ENCODE peak calls at places on chromosome 15, in eight cellular contexts. One of them, this sample, is unnamed.

GRCh38 chr15:82810863-82811421 is 1.5 kb downstream of the WHAMM start:
- DNase-seq in astrocyte of the cerebellum: no peak
- DNase-seq in activated B cell treated with CpG ODN at 0.5 μM for 24 hours: no peak
- DNase-seq in body of pancreas: no peak
- DNase-seq in BE2C: no peak
- DNase-seq in brain microvascular endothelial cell: no peak
- DNase-seq in right lobe of liver: no peak
- DNase-seq in cardiac fibroblast: peak; percentile 22
- DNase-seq in this sample: peak; percentile 80

GRCh38 chr15:74322558-74323180 is 44.8 kb downstream of the CYP11A1 start:
- DNase-seq in astrocyte of the cerebellum: no peak
- DNase-seq in activated B cell treated with CpG ODN at 0.5 μM for 24 hours: peak; percentile 38
- DNase-seq in body of pancreas: peak; percentile 60
- DNase-seq in BE2C: peak; percentile 82
- DNase-seq in brain microvascular endothelial cell: peak; percentile 55
- DNase-seq in right lobe of liver: peak; percentile 59
- DNase-seq in cardiac fibroblast: peak; percentile 69
- DNase-seq in this sample: peak; percentile 77

GRCh38 chr15:28021281-28022039 is 77.7 kb downstream of the OCA2 start:
- DNase-seq in astrocyte of the cerebellum: peak; percentile 86
- DNase-seq in activated B cell treated with CpG ODN at 0.5 μM for 24 hours: no peak
- DNase-seq in body of pancreas: peak; percentile 71
- DNase-seq in BE2C: peak; percentile 98
- DNase-seq in brain microvascular endothelial cell: peak; percentile 68
- DNase-seq in right lobe of liver: peak; percentile 90
- DNase-seq in cardiac fibroblast: peak; percentile 4
- DNase-seq in this sample: peak; percentile 27

GRCh38 chr15:77173487-77173886 is 102.6 kb upstream of the TSPAN3 start:
- DNase-seq in astrocyte of the cerebellum: no peak
- DNase-seq in activated B cell treated with CpG ODN at 0.5 μM for 24 hours: no peak
- DNase-seq in body of pancreas: no peak
- DNase-seq in BE2C: no peak
- DNase-seq in brain microvascular endothelial cell: no peak
- DNase-seq in right lobe of liver: no peak
- DNase-seq in cardiac fibroblast: no peak
- DNase-seq in this sample: no peak

GRCh38 chr15:35724626-35725025 is 178.7 kb upstream of the DPH6 start:
- DNase-seq in astrocyte of the cerebellum: no peak
- DNase-seq in activated B cell treated with CpG ODN at 0.5 μM for 24 hours: no peak
- DNase-seq in body of pancreas: no peak
- DNase-seq in BE2C: no peak
- DNase-seq in brain microvascular endothelial cell: no peak
- DNase-seq in right lobe of liver: no peak
- DNase-seq in cardiac fibroblast: no peak
- DNase-seq in this sample: no peak

GRCh38 chr15:65365229-65365628 is 12.6 kb downstream of the IGDCC3 start:
- DNase-seq in astrocyte of the cerebellum: no peak
- DNase-seq in activated B cell treated with CpG ODN at 0.5 μM for 24 hours: no peak
- DNase-seq in body of pancreas: no peak
- DNase-seq in BE2C: no peak
- DNase-seq in brain microvascular endothelial cell: no peak
- DNase-seq in right lobe of liver: no peak
- DNase-seq in cardiac fibroblast: no peak
- DNase-seq in this sample: no peak

GRCh38 chr15:37758412-37758811 is 176.0 kb upstream of the TMCO5A start:
- DNase-seq in astrocyte of the cerebellum: no peak
- DNase-seq in activated B cell treated with CpG ODN at 0.5 μM for 24 hours: no peak
- DNase-seq in body of pancreas: no peak
- DNase-seq in BE2C: no peak
- DNase-seq in brain microvascular endothelial cell: no peak
- DNase-seq in right lobe of liver: peak; percentile 75
- DNase-seq in cardiac fibroblast: no peak
- DNase-seq in this sample: no peak

GRCh38 chr15:59738676-59739075 is 49.6 kb upstream of the BNIP2 start:
- DNase-seq in astrocyte of the cerebellum: no peak
- DNase-seq in activated B cell treated with CpG ODN at 0.5 μM for 24 hours: no peak
- DNase-seq in body of pancreas: no peak
- DNase-seq in BE2C: no peak
- DNase-seq in brain microvascular endothelial cell: no peak
- DNase-seq in right lobe of liver: peak; percentile 91
- DNase-seq in cardiac fibroblast: no peak
- DNase-seq in this sample: no peak

GRCh38 chr15:71272932-71273331 is 157.7 kb downstream of the THSD4 start:
- DNase-seq in astrocyte of the cerebellum: peak; percentile 39
- DNase-seq in activated B cell treated with CpG ODN at 0.5 μM for 24 hours: no peak
- DNase-seq in body of pancreas: no peak
- DNase-seq in BE2C: no peak
- DNase-seq in brain microvascular endothelial cell: peak; percentile 57
- DNase-seq in right lobe of liver: no peak
- DNase-seq in cardiac fibroblast: peak; percentile 49
- DNase-seq in this sample: no peak

GRCh38 chr15:32825219-32825618 is 107.4 kb downstream of the GREM1 start:
- DNase-seq in astrocyte of the cerebellum: peak; percentile 12
- DNase-seq in activated B cell treated with CpG ODN at 0.5 μM for 24 hours: no peak
- DNase-seq in body of pancreas: no peak
- DNase-seq in BE2C: no peak
- DNase-seq in brain microvascular endothelial cell: peak; percentile 59
- DNase-seq in right lobe of liver: no peak
- DNase-seq in cardiac fibroblast: peak; percentile 79
- DNase-seq in this sample: no peak

GRCh38 chr15:70324001-70324974 is 226.6 kb upstream of the TLE3 start:
- DNase-seq in astrocyte of the cerebellum: peak; percentile 75
- DNase-seq in activated B cell treated with CpG ODN at 0.5 μM for 24 hours: no peak
- DNase-seq in body of pancreas: no peak
- DNase-seq in BE2C: no peak
- DNase-seq in brain microvascular endothelial cell: no peak
- DNase-seq in right lobe of liver: no peak
- DNase-seq in cardiac fibroblast: no peak
- DNase-seq in this sample: no peak

GRCh38 chr15:69568621-69569020 is 116.0 kb downstream of the RPLP1 start:
- DNase-seq in astrocyte of the cerebellum: peak; percentile 60
- DNase-seq in activated B cell treated with CpG ODN at 0.5 μM for 24 hours: no peak
- DNase-seq in body of pancreas: no peak
- DNase-seq in BE2C: no peak
- DNase-seq in brain microvascular endothelial cell: peak; percentile 85
- DNase-seq in right lobe of liver: no peak
- DNase-seq in cardiac fibroblast: peak; percentile 81
- DNase-seq in this sample: no peak

GRCh38 chr15:68492855-68493254 is 60.9 kb upstream of the ITGA11 start:
- DNase-seq in astrocyte of the cerebellum: no peak
- DNase-seq in activated B cell treated with CpG ODN at 0.5 μM for 24 hours: no peak
- DNase-seq in body of pancreas: no peak
- DNase-seq in BE2C: no peak
- DNase-seq in brain microvascular endothelial cell: peak; percentile 43
- DNase-seq in right lobe of liver: no peak
- DNase-seq in cardiac fibroblast: peak; percentile 68
- DNase-seq in this sample: no peak

DNA sequence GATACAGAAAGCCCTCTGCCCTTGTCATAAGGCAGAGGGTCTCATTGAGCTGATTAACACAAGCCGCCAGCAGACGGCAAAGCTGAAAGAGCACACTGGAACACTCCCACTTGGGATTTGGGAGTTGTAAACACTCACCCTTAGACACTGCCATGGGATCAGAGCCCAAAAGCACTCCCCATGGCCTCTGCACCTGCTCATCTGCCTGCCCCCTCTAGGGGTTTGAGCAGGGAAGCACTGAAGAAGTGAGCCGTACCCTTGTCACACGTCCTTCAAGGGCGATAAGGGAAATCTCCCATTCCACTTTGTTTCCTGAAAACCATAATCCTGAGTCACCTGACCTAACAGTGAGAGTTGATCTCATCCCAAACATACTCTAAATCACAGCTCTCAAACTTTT is 14.7 kb downstream of the FSIP1 start:
- DNase-seq in astrocyte of the cerebellum: no peak
- DNase-seq in activated B cell treated with CpG ODN at 0.5 μM for 24 hours: no peak
- DNase-seq in body of pancreas: no peak
- DNase-seq in BE2C: no peak
- DNase-seq in brain microvascular endothelial cell: no peak
- DNase-seq in right lobe of liver: no peak
- DNase-seq in cardiac fibroblast: no peak
- DNase-seq in this sample: no peak
- TF ChIP-seq CTCF in astrocyte of the cerebellum: no peak
- TF ChIP-seq CTCF in activated B cell treated with CpG ODN at 0.5 μM for 24 hours: no peak
- TF ChIP-seq CTCF in body of pancreas: no peak
- TF ChIP-seq CTCF in BE2C: peak; percentile 11
- TF ChIP-seq CTCF in brain microvascular endothelial cell: no peak
- TF ChIP-seq CTCF in right lobe of liver: no peak
- TF ChIP-seq CTCF in cardiac fibroblast: no peak
- TF ChIP-seq CTCF in this sample: no peak

GRCh38 chr15:62060116-62060895 is at the start of gene VPS13C:
- DNase-seq in astrocyte of the cerebellum: peak; percentile 79
- DNase-seq in activated B cell treated with CpG ODN at 0.5 μM for 24 hours: peak; percentile 93
- DNase-seq in body of pancreas: peak; percentile 94
- DNase-seq in BE2C: peak; percentile 95
- DNase-seq in brain microvascular endothelial cell: peak; percentile 91
- DNase-seq in right lobe of liver: peak; percentile 94
- DNase-seq in cardiac fibroblast: peak; percentile 94
- DNase-seq in this sample: peak; percentile 92
- TF ChIP-seq CTCF in astrocyte of the cerebellum: peak; percentile 79
- TF ChIP-seq CTCF in activated B cell treated with CpG ODN at 0.5 μM for 24 hours: peak; percentile 42
- TF ChIP-seq CTCF in body of pancreas: peak; percentile 72
- TF ChIP-seq CTCF in BE2C: peak; percentile 71
- TF ChIP-seq CTCF in brain microvascular endothelial cell: peak; percentile 85
- TF ChIP-seq CTCF in right lobe of liver: peak; percentile 68
- TF ChIP-seq CTCF in cardiac fibroblast: peak; percentile 82
- TF ChIP-seq CTCF in this sample: peak; percentile 79

GRCh38 chr15:50181983-50182232 is at the start of gene SLC27A2:
- DNase-seq in astrocyte of the cerebellum: no peak
- DNase-seq in activated B cell treated with CpG ODN at 0.5 μM for 24 hours: no peak
- DNase-seq in body of pancreas: peak; percentile 64
- DNase-seq in BE2C: peak; percentile 40
- DNase-seq in brain microvascular endothelial cell: no peak
- DNase-seq in right lobe of liver: peak; percentile 89
- DNase-seq in cardiac fibroblast: no peak
- DNase-seq in this sample: no peak
- TF ChIP-seq CTCF in astrocyte of the cerebellum: peak; percentile 50
- TF ChIP-seq CTCF in activated B cell treated with CpG ODN at 0.5 μM for 24 hours: no peak
- TF ChIP-seq CTCF in body of pancreas: peak; percentile 22
- TF ChIP-seq CTCF in BE2C: peak; percentile 37
- TF ChIP-seq CTCF in brain microvascular endothelial cell: peak; percentile 40
- TF ChIP-seq CTCF in right lobe of liver: peak; percentile 52
- TF ChIP-seq CTCF in cardiac fibroblast: no peak
- TF ChIP-seq CTCF in this sample: peak; percentile 54

GRCh38 chr15:100786139-100786531 is 93.5 kb upstream of the ALDH1A3 start:
- DNase-seq in astrocyte of the cerebellum: no peak
- DNase-seq in activated B cell treated with CpG ODN at 0.5 μM for 24 hours: no peak
- DNase-seq in body of pancreas: no peak
- DNase-seq in BE2C: no peak
- DNase-seq in brain microvascular endothelial cell: no peak
- DNase-seq in right lobe of liver: peak; percentile 10
- DNase-seq in cardiac fibroblast: no peak
- DNase-seq in this sample: no peak

GRCh38 chr15:100785181-100786138 is 94.2 kb upstream of the ALDH1A3 start:
- DNase-seq in astrocyte of the cerebellum: no peak
- DNase-seq in activated B cell treated with CpG ODN at 0.5 μM for 24 hours: no peak
- DNase-seq in body of pancreas: no peak
- DNase-seq in BE2C: no peak
- DNase-seq in brain microvascular endothelial cell: no peak
- DNase-seq in right lobe of liver: peak; percentile 27
- DNase-seq in cardiac fibroblast: no peak
- DNase-seq in this sample: no peak

GRCh38 chr15:100783760-100784492 is 95.7 kb upstream of the ALDH1A3 start:
- DNase-seq in astrocyte of the cerebellum: no peak
- DNase-seq in activated B cell treated with CpG ODN at 0.5 μM for 24 hours: no peak
- DNase-seq in body of pancreas: no peak
- DNase-seq in BE2C: no peak
- DNase-seq in brain microvascular endothelial cell: no peak
- DNase-seq in right lobe of liver: peak; percentile 33
- DNase-seq in cardiac fibroblast: no peak
- DNase-seq in this sample: no peak

GRCh38 chr15:100783296-100783695 is 96.3 kb upstream of the ALDH1A3 start:
- DNase-seq in astrocyte of the cerebellum: no peak
- DNase-seq in activated B cell treated with CpG ODN at 0.5 μM for 24 hours: no peak
- DNase-seq in body of pancreas: no peak
- DNase-seq in BE2C: no peak
- DNase-seq in brain microvascular endothelial cell: no peak
- DNase-seq in right lobe of liver: peak; percentile 17
- DNase-seq in cardiac fibroblast: no peak
- DNase-seq in this sample: no peak

GRCh38 chr15:100784493-100785180 is 95.0 kb upstream of the ALDH1A3 start:
- DNase-seq in astrocyte of the cerebellum: no peak
- DNase-seq in activated B cell treated with CpG ODN at 0.5 μM for 24 hours: no peak
- DNase-seq in body of pancreas: no peak
- DNase-seq in BE2C: no peak
- DNase-seq in brain microvascular endothelial cell: no peak
- DNase-seq in right lobe of liver: no peak
- DNase-seq in cardiac fibroblast: no peak
- DNase-seq in this sample: no peak
- TF ChIP-seq CTCF in astrocyte of the cerebellum: no peak
- TF ChIP-seq CTCF in activated B cell treated with CpG ODN at 0.5 μM for 24 hours: no peak
- TF ChIP-seq CTCF in body of pancreas: no peak
- TF ChIP-seq CTCF in BE2C: no peak
- TF ChIP-seq CTCF in brain microvascular endothelial cell: no peak
- TF ChIP-seq CTCF in right lobe of liver: no peak
- TF ChIP-seq CTCF in cardiac fibroblast: no peak
- TF ChIP-seq CTCF in this sample: no peak

DNA sequence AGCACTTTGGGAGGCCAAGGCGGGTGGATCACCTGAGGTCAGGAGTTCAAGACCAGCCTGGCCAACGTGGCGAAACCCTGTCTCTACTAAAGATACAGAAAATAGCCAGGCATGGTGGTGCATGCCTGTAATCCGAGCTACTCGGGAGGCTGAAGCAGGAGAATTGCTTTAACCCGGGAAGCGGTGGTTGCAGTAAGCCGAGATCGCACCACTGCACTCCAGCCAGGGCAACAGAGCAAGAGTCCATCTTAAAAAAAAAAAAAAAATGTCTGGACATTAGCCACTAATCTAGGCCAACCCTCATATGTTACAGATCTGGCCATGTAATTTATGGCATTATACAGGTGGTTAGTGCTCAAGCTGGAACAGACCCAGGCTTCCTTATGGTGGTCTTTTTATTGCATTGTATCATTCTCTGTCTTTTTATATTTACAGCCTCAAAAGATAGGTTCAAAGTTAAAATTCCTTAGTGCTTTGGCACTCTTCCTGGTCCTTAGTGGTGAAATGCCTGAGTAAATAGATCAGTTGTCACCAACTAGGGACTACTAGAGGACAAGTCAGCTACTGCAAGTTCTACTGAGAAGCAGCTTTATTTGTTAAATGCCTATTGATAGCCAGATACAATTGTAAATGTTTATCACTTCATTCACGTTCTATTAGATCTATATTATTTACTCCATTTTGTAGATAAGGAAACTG is 16.0 kb downstream of the STARD9 start:
- DNase-seq in astrocyte of the cerebellum: peak; percentile 49
- DNase-seq in activated B cell treated with CpG ODN at 0.5 μM for 24 hours: no peak
- DNase-seq in body of pancreas: no peak
- DNase-seq in BE2C: no peak
- DNase-seq in brain microvascular endothelial cell: peak; percentile 25
- DNase-seq in right lobe of liver: peak; percentile 47
- DNase-seq in cardiac fibroblast: peak; percentile 50
- DNase-seq in this sample: no peak
- TF ChIP-seq CTCF in astrocyte of the cerebellum: peak; percentile 36
- TF ChIP-seq CTCF in activated B cell treated with CpG ODN at 0.5 μM for 24 hours: no peak
- TF ChIP-seq CTCF in body of pancreas: peak; percentile 32
- TF ChIP-seq CTCF in BE2C: peak; percentile 36
- TF ChIP-seq CTCF in brain microvascular endothelial cell: peak; percentile 23
- TF ChIP-seq CTCF in right lobe of liver: peak; percentile 38
- TF ChIP-seq CTCF in cardiac fibroblast: peak; percentile 41
- TF ChIP-seq CTCF in this sample: no peak